ENCODE peak calls at places on chromosomes 3 and 15, in four cellular contexts. K, Y, G and Q are unnamed samples.

GRCh38 chr3:124783696-124784095 is 53.4 kb downstream of the UMPS start:
- DNase-seq in Y (no peak), G (no peak), K (no peak), Q (no peak)

GRCh38 chr15:78054971-78055370 is 22.5 kb downstream of the TBC1D2B start:
- DNase-seq in K (no peak), G (no peak), Y (no peak), Q (no peak)

GRCh38 chr15:83288381-83288801 is 3.9 kb upstream of the BNC1 start:
- DNase-seq in G (no peak), Y (no peak), K (no peak), Q (no peak)

GRCh38 chr3:10417849-10418248 is 87.5 kb downstream of the ATP2B2 start:
- DNase-seq in K (peak), Y (peak), G (peak), Q (no peak)

GRCh38 chr15:67543348-67543718 is 830 bp downstream of the MAP2K5 start:
- DNase-seq in G (no peak), K (no peak), Y (peak), Q (no peak)

GRCh38 chr3:61853912-61854311 is 292.5 kb downstream of the PTPRG start:
- DNase-seq in Y (no peak), G (no peak), K (no peak), Q (no peak)

GRCh38 chr15:40766906-40767837 is 2.6 kb upstream of the C15orf62 start:
- DNase-seq in Y (no peak), G (no peak), K (no peak), Q (no peak)

GRCh38 chr3:23735575-23736326 is 70.0 kb upstream of the UBE2E1 start:
- DNase-seq in Y (no peak), K (no peak), G (no peak), Q (no peak)

GRCh38 chr3:54531741-54532140 is 396.1 kb downstream of the LRTM1 start:
- DNase-seq in G (no peak), Y (no peak), K (no peak), Q (no peak)

GRCh38 chr3:62439176-62439813 is 65.9 kb upstream of the FEZF2 start:
- DNase-seq in G (no peak), Y (no peak), K (no peak), Q (no peak)

GRCh38 chr3:179000144-179000543 is 71.5 kb downstream of the ZMAT3 start:
- DNase-seq in G (no peak), K (no peak), Y (no peak), Q (no peak)

GRCh38 chr3:157126365-157126764 is 33.6 kb downstream of the CCNL1 start:
- DNase-seq in K (no peak), G (no peak), Y (no peak), Q (no peak)

GRCh38 chr3:49199244-49199899 is 28.0 kb downstream of the KLHDC8B start:
- DNase-seq in K (no peak), Y (no peak), G (no peak), Q (no peak)

GRCh38 chr3:194871143-194871863 is 185.6 kb downstream of the FAM43A start:
- DNase-seq in G (no peak), K (peak), Y (no peak), Q (no peak)

GRCh38 chr15:55789066-55789660 is 46.2 kb upstream of the PRTG start:
- DNase-seq in Y (peak), G (no peak), K (peak), Q (no peak)

GRCh38 chr3:195450731-195451229 is 8.0 kb upstream of the ACAP2 start:
- DNase-seq in G (no peak), Y (no peak), K (no peak), Q (no peak)

GRCh38 chr15:28977377-28978010 is 91.7 kb downstream of the APBA2 start:
- DNase-seq in K (peak), Y (no peak), G (no peak), Q (no peak)

GRCh38 chr3:11989383-11990050 is 14.7 kb upstream of the SYN2 start:
- DNase-seq in G (no peak), K (no peak), Y (peak), Q (no peak)

GRCh38 chr15:79064496-79064895 is 26.1 kb downstream of the RASGRF1 start:
- DNase-seq in G (no peak), Y (no peak), K (no peak), Q (no peak)

GRCh38 chr3:105802073-105802706 is 66.6 kb downstream of the CBLB start:
- DNase-seq in G (no peak), K (no peak), Y (no peak), Q (peak)

GRCh38 chr15:92845109-92845508 is 55.0 kb upstream of the CHD2 start:
- DNase-seq in Y (no peak), K (no peak), G (peak), Q (peak)

GRCh38 chr15:92848464-92848851 is 51.7 kb upstream of the CHD2 start:
- DNase-seq in Y (no peak), G (no peak), K (no peak), Q (no peak)

GRCh38 chr15:92846716-92847115 is 53.4 kb upstream of the CHD2 start:
- DNase-seq in K (no peak), Y (no peak), G (no peak), Q (no peak)

GRCh38 chr15:92847841-92848240 is 52.3 kb upstream of the CHD2 start:
- DNase-seq in Y (no peak), K (no peak), G (no peak), Q (no peak)

GRCh38 chr15:92848852-92849598 is 51.1 kb upstream of the CHD2 start:
- DNase-seq in K (no peak), Y (peak), G (no peak), Q (peak)
- TF ChIP-seq ATF3 in K (no peak), Y (no peak), G (no peak), Q (no peak)

DNA sequence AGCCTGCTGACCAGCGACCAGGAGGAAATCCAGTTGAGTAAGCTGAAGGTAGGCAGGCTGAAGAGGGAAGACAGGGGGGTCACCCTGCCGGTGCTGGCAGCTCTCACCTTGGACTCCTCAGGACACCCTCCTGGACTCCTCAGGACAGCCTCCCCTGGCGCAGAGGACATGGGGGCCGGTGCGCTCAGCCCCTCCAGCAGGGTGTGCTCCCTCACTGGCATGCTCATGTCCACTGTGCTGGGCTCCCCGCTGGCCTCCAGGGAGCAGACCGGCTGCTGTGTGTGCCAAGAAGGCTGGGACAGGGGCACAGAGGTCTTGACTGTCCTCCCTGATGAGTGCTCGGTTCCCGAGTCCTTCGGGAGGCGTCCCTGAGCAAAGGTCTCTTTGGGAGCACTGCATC is 183.6 kb downstream of the ATP10A start:
- DNase-seq in G (no peak), K (no peak), Y (no peak), Q (no peak)
- TF ChIP-seq ZBTB33 in G (no peak), K (no peak), Y (no peak), Q (no peak)

GRCh38 chr3:65752636-65753035 is 286.1 kb downstream of the MAGI1 start:
- DNase-seq in K (no peak), G (no peak), Y (no peak), Q (no peak)

GRCh38 chr3:65761431-65761830 is 277.3 kb downstream of the MAGI1 start:
- DNase-seq in Y (no peak), G (no peak), K (no peak), Q (no peak)

GRCh38 chr3:65758871-65759598 is 279.7 kb downstream of the MAGI1 start:
- DNase-seq in K (no peak), Y (no peak), G (no peak), Q (no peak)

GRCh38 chr3:65761890-65762605 is 276.7 kb downstream of the MAGI1 start:
- DNase-seq in G (no peak), K (no peak), Y (no peak), Q (no peak)

GRCh38 chr3:65758438-65758837 is 280.3 kb downstream of the MAGI1 start:
- DNase-seq in G (no peak), Y (no peak), K (no peak), Q (no peak)
- TF ChIP-seq EZH2 in G (no peak), Y (no peak), K (no peak), Q (no peak)

GRCh38 chr15:85764649-85765277 is 30.0 kb downstream of the KLHL25 start:
- DNase-seq in G (no peak), Y (no peak), K (no peak), Q (no peak)
- TF ChIP-seq ATF3 in G (no peak), Y (no peak), K (no peak), Q (no peak)